ENCODE peak calls at places on chromosomes 12 and 14, in eight cellular contexts. One of them, this sample, is unnamed.

GRCh38 chr12:87847147-87847546 is 182.1 kb downstream of the C12orf50 start:
- DNase-seq in AG09309: no peak
- DNase-seq in mesenchymal stem cell: no peak
- DNase-seq in aorta: no peak
- DNase-seq in A549: no peak
- DNase-seq in cardiac fibroblast: no peak
- DNase-seq in ascending aorta: no peak
- DNase-seq in mammary epithelial cell: no peak
- DNase-seq in this sample: no peak

GRCh38 chr12:89856431-89856830 is 147.8 kb upstream of the ATP2B1 start:
- DNase-seq in ascending aorta: no peak
- DNase-seq in A549: no peak
- DNase-seq in mammary epithelial cell: peak
- DNase-seq in AG09309: peak
- DNase-seq in mesenchymal stem cell: peak
- DNase-seq in cardiac fibroblast: peak
- DNase-seq in aorta: no peak
- DNase-seq in this sample: no peak

GRCh38 chr12:12718853-12719252 is 1.7 kb downstream of the CDKN1B start:
- DNase-seq in mammary epithelial cell: peak
- DNase-seq in cardiac fibroblast: peak
- DNase-seq in AG09309: no peak
- DNase-seq in mesenchymal stem cell: peak
- DNase-seq in ascending aorta: no peak
- DNase-seq in aorta: no peak
- DNase-seq in A549: no peak
- DNase-seq in this sample: no peak

GRCh38 chr12:57129311-57130288 is 1.3 kb downstream of the LRP1 start:
- DNase-seq in cardiac fibroblast: peak
- DNase-seq in aorta: no peak
- DNase-seq in ascending aorta: peak
- DNase-seq in mesenchymal stem cell: peak
- DNase-seq in mammary epithelial cell: peak
- DNase-seq in A549: no peak
- DNase-seq in AG09309: no peak
- DNase-seq in this sample: no peak

GRCh38 chr12:30985814-30986452 is 59.4 kb downstream of the TSPAN11 start:
- DNase-seq in cardiac fibroblast: peak
- DNase-seq in AG09309: no peak
- DNase-seq in mesenchymal stem cell: peak
- DNase-seq in mammary epithelial cell: peak
- DNase-seq in A549: peak
- DNase-seq in aorta: no peak
- DNase-seq in ascending aorta: no peak
- DNase-seq in this sample: peak

GRCh38 chr12:122884860-122885259 is 11.1 kb downstream of the VPS37B start:
- DNase-seq in cardiac fibroblast: peak
- DNase-seq in mammary epithelial cell: no peak
- DNase-seq in AG09309: no peak
- DNase-seq in A549: no peak
- DNase-seq in ascending aorta: no peak
- DNase-seq in mesenchymal stem cell: no peak
- DNase-seq in aorta: no peak
- DNase-seq in this sample: no peak

GRCh38 chr12:9347328-9348127 is 139.3 kb upstream of the PZP start:
- DNase-seq in mesenchymal stem cell: peak
- DNase-seq in aorta: no peak
- DNase-seq in cardiac fibroblast: peak
- DNase-seq in AG09309: peak
- DNase-seq in ascending aorta: no peak
- DNase-seq in mammary epithelial cell: peak
- DNase-seq in A549: no peak
- DNase-seq in this sample: no peak

GRCh38 chr14:54300881-54301280 is 95.9 kb upstream of the CDKN3 start:
- DNase-seq in mesenchymal stem cell: no peak
- DNase-seq in ascending aorta: no peak
- DNase-seq in A549: no peak
- DNase-seq in AG09309: no peak
- DNase-seq in cardiac fibroblast: no peak
- DNase-seq in mammary epithelial cell: no peak
- DNase-seq in aorta: no peak
- DNase-seq in this sample: no peak

GRCh38 chr12:13376627-13377373 is 180.3 kb downstream of the EMP1 start:
- DNase-seq in A549: no peak
- DNase-seq in cardiac fibroblast: no peak
- DNase-seq in aorta: no peak
- DNase-seq in AG09309: no peak
- DNase-seq in mammary epithelial cell: no peak
- DNase-seq in ascending aorta: no peak
- DNase-seq in mesenchymal stem cell: no peak
- DNase-seq in this sample: no peak

GRCh38 chr14:80426686-80427085 is 215.4 kb upstream of the DIO2 start:
- DNase-seq in mesenchymal stem cell: peak
- DNase-seq in aorta: no peak
- DNase-seq in cardiac fibroblast: peak
- DNase-seq in ascending aorta: no peak
- DNase-seq in mammary epithelial cell: peak
- DNase-seq in A549: no peak
- DNase-seq in AG09309: no peak
- DNase-seq in this sample: no peak

GRCh38 chr12:46499226-46499625 is 126.7 kb upstream of the SLC38A2 start:
- DNase-seq in mammary epithelial cell: no peak
- DNase-seq in aorta: no peak
- DNase-seq in mesenchymal stem cell: no peak
- DNase-seq in ascending aorta: no peak
- DNase-seq in AG09309: no peak
- DNase-seq in cardiac fibroblast: no peak
- DNase-seq in A549: no peak
- DNase-seq in this sample: no peak

GRCh38 chr12:98470469-98471082 is 44.8 kb upstream of the TMPO start:
- DNase-seq in AG09309: no peak
- DNase-seq in mammary epithelial cell: peak
- DNase-seq in ascending aorta: no peak
- DNase-seq in mesenchymal stem cell: no peak
- DNase-seq in aorta: no peak
- DNase-seq in cardiac fibroblast: peak
- DNase-seq in A549: no peak
- DNase-seq in this sample: no peak

GRCh38 chr12:72957454-72957853 is 685.3 kb downstream of the TRHDE start:
- DNase-seq in AG09309: no peak
- DNase-seq in aorta: no peak
- DNase-seq in mammary epithelial cell: peak
- DNase-seq in A549: no peak
- DNase-seq in cardiac fibroblast: no peak
- DNase-seq in mesenchymal stem cell: no peak
- DNase-seq in ascending aorta: no peak
- DNase-seq in this sample: no peak

GRCh38 chr12:93167841-93168492 is 209.8 kb upstream of the NUDT4 start:
- DNase-seq in aorta: no peak
- DNase-seq in ascending aorta: no peak
- DNase-seq in mesenchymal stem cell: peak
- DNase-seq in mammary epithelial cell: no peak
- DNase-seq in cardiac fibroblast: peak
- DNase-seq in A549: no peak
- DNase-seq in AG09309: no peak
- DNase-seq in this sample: no peak

GRCh38 chr14:105502446-105503295 is 11.6 kb downstream of the TEDC1 start:
- DNase-seq in mammary epithelial cell: no peak
- DNase-seq in AG09309: no peak
- DNase-seq in aorta: peak
- DNase-seq in mesenchymal stem cell: no peak
- DNase-seq in A549: no peak
- DNase-seq in cardiac fibroblast: no peak
- DNase-seq in ascending aorta: no peak
- DNase-seq in this sample: no peak

GRCh38 chr14:53516261-53516774 is 363.2 kb upstream of the DDHD1 start:
- DNase-seq in AG09309: peak
- DNase-seq in ascending aorta: no peak
- DNase-seq in mammary epithelial cell: no peak
- DNase-seq in A549: no peak
- DNase-seq in aorta: no peak
- DNase-seq in cardiac fibroblast: peak
- DNase-seq in mesenchymal stem cell: peak
- DNase-seq in this sample: no peak

GRCh38 chr14:91249841-91250616 is 5.5 kb upstream of the GPR68 start:
- DNase-seq in AG09309: no peak
- DNase-seq in cardiac fibroblast: no peak
- DNase-seq in mesenchymal stem cell: peak
- DNase-seq in A549: no peak
- DNase-seq in aorta: no peak
- DNase-seq in mammary epithelial cell: peak
- DNase-seq in ascending aorta: no peak
- DNase-seq in this sample: no peak

GRCh38 chr14:67973415-67973814 is 153.8 kb downstream of the RAD51B start:
- DNase-seq in AG09309: no peak
- DNase-seq in cardiac fibroblast: no peak
- DNase-seq in aorta: no peak
- DNase-seq in mesenchymal stem cell: no peak
- DNase-seq in ascending aorta: no peak
- DNase-seq in A549: no peak
- DNase-seq in mammary epithelial cell: no peak
- DNase-seq in this sample: no peak

GRCh38 chr12:42094277-42094676 is 50.4 kb downstream of the GXYLT1 start:
- DNase-seq in AG09309: no peak
- DNase-seq in mesenchymal stem cell: peak
- DNase-seq in cardiac fibroblast: peak
- DNase-seq in mammary epithelial cell: peak
- DNase-seq in A549: no peak
- DNase-seq in ascending aorta: no peak
- DNase-seq in aorta: no peak
- DNase-seq in this sample: no peak

GRCh38 chr12:52804029-52804428 is 8.1 kb upstream of the KRT3 start:
- DNase-seq in AG09309: no peak
- DNase-seq in mammary epithelial cell: no peak
- DNase-seq in cardiac fibroblast: no peak
- DNase-seq in A549: no peak
- DNase-seq in ascending aorta: no peak
- DNase-seq in mesenchymal stem cell: no peak
- DNase-seq in aorta: no peak
- DNase-seq in this sample: no peak

GRCh38 chr12:77328326-77328725 is 263.0 kb upstream of the E2F7 start:
- DNase-seq in ascending aorta: no peak
- DNase-seq in mesenchymal stem cell: no peak
- DNase-seq in A549: no peak
- DNase-seq in aorta: no peak
- DNase-seq in mammary epithelial cell: peak
- DNase-seq in AG09309: no peak
- DNase-seq in cardiac fibroblast: no peak
- DNase-seq in this sample: no peak

GRCh38 chr14:99664636-99665273 is 19.3 kb upstream of the CYP46A1 start:
- DNase-seq in aorta: no peak
- DNase-seq in mesenchymal stem cell: peak
- DNase-seq in ascending aorta: no peak
- DNase-seq in mammary epithelial cell: no peak
- DNase-seq in AG09309: no peak
- DNase-seq in A549: no peak
- DNase-seq in cardiac fibroblast: no peak
- DNase-seq in this sample: no peak

GRCh38 chr12:69821441-69822204 is 3.4 kb upstream of the MYRFL start:
- DNase-seq in mesenchymal stem cell: peak
- DNase-seq in A549: no peak
- DNase-seq in mammary epithelial cell: peak
- DNase-seq in aorta: no peak
- DNase-seq in ascending aorta: no peak
- DNase-seq in AG09309: peak
- DNase-seq in cardiac fibroblast: peak
- DNase-seq in this sample: no peak

GRCh38 chr12:115598827-115599226 is 678.7 kb downstream of the MED13L start:
- DNase-seq in mammary epithelial cell: no peak
- DNase-seq in aorta: no peak
- DNase-seq in AG09309: no peak
- DNase-seq in mesenchymal stem cell: no peak
- DNase-seq in cardiac fibroblast: no peak
- DNase-seq in ascending aorta: no peak
- DNase-seq in A549: no peak
- DNase-seq in this sample: no peak
- H3K4me3 ChIP-seq in mammary epithelial cell: no peak
- H3K4me3 ChIP-seq in aorta: no peak
- H3K4me3 ChIP-seq in AG09309: no peak
- H3K4me3 ChIP-seq in mesenchymal stem cell: no peak
- H3K4me3 ChIP-seq in cardiac fibroblast: no peak
- H3K4me3 ChIP-seq in ascending aorta: no peak
- H3K4me3 ChIP-seq in A549: no peak
- H3K4me3 ChIP-seq in this sample: no peak

GRCh38 chr14:102525213-102526143 is 15.9 kb upstream of the ANKRD9 start:
- DNase-seq in mesenchymal stem cell: peak
- DNase-seq in cardiac fibroblast: peak
- DNase-seq in ascending aorta: no peak
- DNase-seq in A549: no peak
- DNase-seq in AG09309: no peak
- DNase-seq in aorta: no peak
- DNase-seq in mammary epithelial cell: peak
- DNase-seq in this sample: no peak
- H3K4me3 ChIP-seq in mesenchymal stem cell: peak
- H3K4me3 ChIP-seq in cardiac fibroblast: peak
- H3K4me3 ChIP-seq in ascending aorta: peak
- H3K4me3 ChIP-seq in A549: peak
- H3K4me3 ChIP-seq in AG09309: peak
- H3K4me3 ChIP-seq in aorta: peak
- H3K4me3 ChIP-seq in mammary epithelial cell: peak
- H3K4me3 ChIP-seq in this sample: peak

GRCh38 chr12:104305349-104305748 is 1.8 kb downstream of the EID3 start:
- DNase-seq in aorta: no peak
- DNase-seq in mammary epithelial cell: no peak
- DNase-seq in mesenchymal stem cell: no peak
- DNase-seq in A549: no peak
- DNase-seq in ascending aorta: no peak
- DNase-seq in AG09309: no peak
- DNase-seq in cardiac fibroblast: no peak
- DNase-seq in this sample: no peak
- H3K4me3 ChIP-seq in aorta: no peak
- H3K4me3 ChIP-seq in mammary epithelial cell: no peak
- H3K4me3 ChIP-seq in mesenchymal stem cell: no peak
- H3K4me3 ChIP-seq in A549: peak
- H3K4me3 ChIP-seq in ascending aorta: no peak
- H3K4me3 ChIP-seq in AG09309: no peak
- H3K4me3 ChIP-seq in cardiac fibroblast: no peak
- H3K4me3 ChIP-seq in this sample: no peak

DNA sequence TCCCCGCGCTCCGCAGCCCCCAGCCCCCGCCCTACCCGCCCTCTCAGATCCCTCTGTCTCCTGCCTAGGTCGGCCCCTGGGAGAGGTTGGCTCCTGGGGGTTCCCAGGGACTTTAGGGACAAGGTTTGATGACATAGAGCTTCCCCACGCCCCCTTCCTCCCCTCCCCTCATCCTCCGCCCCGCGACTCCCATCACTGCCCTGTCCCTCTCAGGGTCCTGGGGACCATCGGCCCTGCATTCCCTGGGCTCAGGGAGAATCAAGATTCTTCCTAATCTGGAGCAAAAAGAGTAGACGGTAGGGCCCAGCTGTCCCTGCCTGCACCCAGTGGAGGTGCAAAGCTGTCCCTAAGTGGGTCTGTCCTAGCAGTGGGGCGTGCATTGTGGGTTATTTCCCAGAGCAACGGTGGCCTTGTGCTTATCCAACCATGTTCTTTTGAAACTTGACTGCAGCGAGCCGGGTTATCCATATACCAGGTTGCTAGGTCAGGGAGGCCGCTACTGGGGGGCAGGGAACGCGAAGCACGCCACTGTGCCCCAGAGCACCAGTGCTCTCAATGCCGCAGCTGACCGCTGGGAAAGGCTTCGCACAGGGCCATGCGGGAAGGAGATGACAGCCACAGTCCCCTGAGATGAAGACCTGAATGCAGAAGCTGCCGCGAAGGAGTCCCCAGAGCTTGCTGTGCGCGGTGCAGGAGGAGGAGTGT is 124.4 kb upstream of the PRMT8 start:
- DNase-seq in aorta: no peak
- DNase-seq in mammary epithelial cell: no peak
- DNase-seq in A549: no peak
- DNase-seq in ascending aorta: peak
- DNase-seq in cardiac fibroblast: no peak
- DNase-seq in AG09309: no peak
- DNase-seq in mesenchymal stem cell: no peak
- DNase-seq in this sample: no peak
- H3K4me3 ChIP-seq in aorta: no peak
- H3K4me3 ChIP-seq in mammary epithelial cell: peak
- H3K4me3 ChIP-seq in A549: peak
- H3K4me3 ChIP-seq in ascending aorta: peak
- H3K4me3 ChIP-seq in cardiac fibroblast: no peak
- H3K4me3 ChIP-seq in AG09309: no peak
- H3K4me3 ChIP-seq in mesenchymal stem cell: no peak
- H3K4me3 ChIP-seq in this sample: no peak

This sample was measured in ovary.